ENCODE peak calls at places on chromosome 9, in eight cellular contexts. One of them, this sample, is unnamed.

GRCh38 chr9:75548871-75549270 is 341.6 kb upstream of the PCSK5 start:
- DNase-seq in GM20000: no peak
- DNase-seq in GM12892: no peak
- DNase-seq in activated naive CD4-positive, alpha-beta T cell treated with Interleukin-2 at 50 U/mL for 16 hours: no peak
- DNase-seq in NCI-H1105: no peak
- DNase-seq in Right ventricle myocardium inferior: no peak
- DNase-seq in WTC11: no peak
- DNase-seq in ELR: no peak
- DNase-seq in this sample: no peak

GRCh38 chr9:96071245-96072124 is 196.0 kb downstream of the ERCC6L2 start:
- DNase-seq in NCI-H1105: no peak
- DNase-seq in activated naive CD4-positive, alpha-beta T cell treated with Interleukin-2 at 50 U/mL for 16 hours: peak
- DNase-seq in ELR: peak
- DNase-seq in GM12892: peak
- DNase-seq in GM20000: peak
- DNase-seq in Right ventricle myocardium inferior: no peak
- DNase-seq in WTC11: peak
- DNase-seq in this sample: peak

GRCh38 chr9:69546265-69546664 is 125.9 kb downstream of the APBA1 start:
- DNase-seq in activated naive CD4-positive, alpha-beta T cell treated with Interleukin-2 at 50 U/mL for 16 hours: no peak
- DNase-seq in GM20000: no peak
- DNase-seq in ELR: peak
- DNase-seq in GM12892: no peak
- DNase-seq in NCI-H1105: peak
- DNase-seq in Right ventricle myocardium inferior: no peak
- DNase-seq in WTC11: peak
- DNase-seq in this sample: no peak

GRCh38 chr9:77021928-77022782 is 2.7 kb downstream of the FOXB2 start:
- DNase-seq in Right ventricle myocardium inferior: no peak
- DNase-seq in GM20000: peak
- DNase-seq in ELR: no peak
- DNase-seq in WTC11: no peak
- DNase-seq in activated naive CD4-positive, alpha-beta T cell treated with Interleukin-2 at 50 U/mL for 16 hours: no peak
- DNase-seq in NCI-H1105: no peak
- DNase-seq in GM12892: no peak
- DNase-seq in this sample: no peak

GRCh38 chr9:71097696-71098095 is 23.7 kb downstream of the TRPM3 start:
- DNase-seq in GM20000: no peak
- DNase-seq in WTC11: no peak
- DNase-seq in GM12892: no peak
- DNase-seq in Right ventricle myocardium inferior: no peak
- DNase-seq in activated naive CD4-positive, alpha-beta T cell treated with Interleukin-2 at 50 U/mL for 16 hours: no peak
- DNase-seq in ELR: no peak
- DNase-seq in NCI-H1105: no peak
- DNase-seq in this sample: no peak

GRCh38 chr9:136625101-136626065 is 37.3 kb upstream of the EGFL7 start:
- DNase-seq in activated naive CD4-positive, alpha-beta T cell treated with Interleukin-2 at 50 U/mL for 16 hours: no peak
- DNase-seq in GM20000: no peak
- DNase-seq in GM12892: no peak
- DNase-seq in Right ventricle myocardium inferior: peak
- DNase-seq in ELR: peak
- DNase-seq in WTC11: no peak
- DNase-seq in NCI-H1105: peak
- DNase-seq in this sample: no peak

GRCh38 chr9:35700031-35700430 is 10.3 kb upstream of the TPM2 start:
- DNase-seq in Right ventricle myocardium inferior: no peak
- DNase-seq in activated naive CD4-positive, alpha-beta T cell treated with Interleukin-2 at 50 U/mL for 16 hours: no peak
- DNase-seq in NCI-H1105: no peak
- DNase-seq in GM20000: no peak
- DNase-seq in ELR: no peak
- DNase-seq in GM12892: no peak
- DNase-seq in WTC11: no peak
- DNase-seq in this sample: no peak

GRCh38 chr9:88418715-88419540 is 30.7 kb downstream of the SPIN1 start:
- DNase-seq in NCI-H1105: no peak
- DNase-seq in GM20000: no peak
- DNase-seq in ELR: peak
- DNase-seq in activated naive CD4-positive, alpha-beta T cell treated with Interleukin-2 at 50 U/mL for 16 hours: peak
- DNase-seq in WTC11: no peak
- DNase-seq in Right ventricle myocardium inferior: no peak
- DNase-seq in GM12892: no peak
- DNase-seq in this sample: no peak

GRCh38 chr9:136197930-136198604 is 6.9 kb downstream of the LHX3 start:
- DNase-seq in activated naive CD4-positive, alpha-beta T cell treated with Interleukin-2 at 50 U/mL for 16 hours: no peak
- DNase-seq in Right ventricle myocardium inferior: peak
- DNase-seq in NCI-H1105: no peak
- DNase-seq in WTC11: no peak
- DNase-seq in GM20000: peak
- DNase-seq in ELR: no peak
- DNase-seq in GM12892: no peak
- DNase-seq in this sample: no peak

GRCh38 chr9:38318755-38319495 is 73.6 kb upstream of the ALDH1B1 start:
- DNase-seq in GM12892: no peak
- DNase-seq in activated naive CD4-positive, alpha-beta T cell treated with Interleukin-2 at 50 U/mL for 16 hours: no peak
- DNase-seq in NCI-H1105: no peak
- DNase-seq in Right ventricle myocardium inferior: no peak
- DNase-seq in ELR: peak
- DNase-seq in WTC11: no peak
- DNase-seq in GM20000: peak
- DNase-seq in this sample: peak

GRCh38 chr9:33029106-33029788 is 4.2 kb downstream of the DNAJA1 start:
- DNase-seq in WTC11: no peak
- DNase-seq in ELR: peak
- DNase-seq in Right ventricle myocardium inferior: no peak
- DNase-seq in GM20000: no peak
- DNase-seq in GM12892: no peak
- DNase-seq in NCI-H1105: no peak
- DNase-seq in activated naive CD4-positive, alpha-beta T cell treated with Interleukin-2 at 50 U/mL for 16 hours: no peak
- DNase-seq in this sample: no peak

GRCh38 chr9:123327697-123328100 is 28.3 kb upstream of the CRB2 start:
- DNase-seq in GM20000: no peak
- DNase-seq in NCI-H1105: no peak
- DNase-seq in activated naive CD4-positive, alpha-beta T cell treated with Interleukin-2 at 50 U/mL for 16 hours: no peak
- DNase-seq in GM12892: no peak
- DNase-seq in Right ventricle myocardium inferior: peak
- DNase-seq in WTC11: no peak
- DNase-seq in ELR: no peak
- DNase-seq in this sample: no peak

GRCh38 chr9:115883467-115884329 is 269.9 kb upstream of the PAPPA start:
- DNase-seq in WTC11: peak
- DNase-seq in Right ventricle myocardium inferior: no peak
- DNase-seq in activated naive CD4-positive, alpha-beta T cell treated with Interleukin-2 at 50 U/mL for 16 hours: no peak
- DNase-seq in NCI-H1105: peak
- DNase-seq in ELR: peak
- DNase-seq in GM20000: no peak
- DNase-seq in GM12892: no peak
- DNase-seq in this sample: no peak

GRCh38 chr9:17942498-17942897 is 363.6 kb downstream of the SH3GL2 start:
- DNase-seq in WTC11: no peak
- DNase-seq in NCI-H1105: peak
- DNase-seq in GM12892: no peak
- DNase-seq in activated naive CD4-positive, alpha-beta T cell treated with Interleukin-2 at 50 U/mL for 16 hours: no peak
- DNase-seq in ELR: no peak
- DNase-seq in Right ventricle myocardium inferior: no peak
- DNase-seq in GM20000: no peak
- DNase-seq in this sample: no peak

This sample was measured in GM19239.